ENCODE peak calls at places on chromosomes 6 and 20, in six cellular contexts. Q is A549, W is endothelial cell of umbilical vein, U is GM12878, R is HepG2, T is K562. H is an unnamed sample.

GRCh38 chr6:55822005-55822404 is 53.4 kb downstream of the BMP5 start:
- DNase-seq in Q (no peak), W (no peak), T (no peak), U (no peak), R (peak), H (no peak)

GRCh38 chr6:161369339-161369738 is 95.5 kb upstream of the AGPAT4 start:
- DNase-seq in T (no peak), R (no peak), U (no peak), Q (peak), W (no peak), H (peak)

GRCh38 chr20:50995506-50995905 is 27.4 kb downstream of the KCNG1 start:
- DNase-seq in U (no peak), T (no peak), W (no peak), Q (no peak), R (no peak), H (no peak)

GRCh38 chr6:164749126-164749758 is 560.2 kb downstream of the C6orf118 start:
- DNase-seq in Q (peak), T (no peak), U (no peak), R (no peak), W (no peak), H (no peak)

GRCh38 chr20:64131406-64131805 is 24.0 kb upstream of the NPBWR2 start:
- DNase-seq in U (no peak), Q (peak), T (no peak), W (no peak), R (peak), H (peak)

GRCh38 chr6:166500246-166500645 is 86.2 kb downstream of the RAMACL start:
- DNase-seq in U (no peak), R (no peak), Q (no peak), W (no peak), T (no peak), H (no peak)

GRCh38 chr20:22836211-22836610 is 198.9 kb upstream of the SSTR4 start:
- DNase-seq in Q (no peak), T (no peak), W (no peak), U (no peak), R (no peak), H (no peak)

GRCh38 chr6:91141352-91141751 is 554.5 kb upstream of the MAP3K7 start:
- DNase-seq in R (no peak), T (no peak), Q (no peak), W (no peak), U (no peak), H (peak)

GRCh38 chr20:63536241-63536977 is 767 bp downstream of the PTK6 start:
- DNase-seq in Q (peak), T (no peak), W (no peak), R (no peak), U (no peak), H (peak)

GRCh38 chr20:62162765-62163484 is 19.4 kb downstream of the SS18L1 start:
- DNase-seq in W (no peak), U (no peak), T (no peak), R (no peak), Q (no peak), H (no peak)

GRCh38 chr6:30826961-30827342 is 57.4 kb upstream of the DDR1 start:
- DNase-seq in Q (peak), R (peak), W (peak), T (peak), U (no peak), H (no peak)

GRCh38 chr6:45454008-45454911 is 76.5 kb upstream of the SUPT3H start:
- DNase-seq in U (no peak), T (no peak), Q (no peak), W (peak), R (no peak), H (peak)

GRCh38 chr6:47767102-47767501 is 14.7 kb upstream of the OPN5 start:
- DNase-seq in U (no peak), R (no peak), Q (no peak), W (no peak), T (no peak), H (no peak)

GRCh38 chr6:2913621-2914317 is 10.7 kb upstream of the SERPINB9 start:
- DNase-seq in W (no peak), R (no peak), T (no peak), U (no peak), Q (no peak), H (no peak)

GRCh38 chr6:11811644-11812264 is 33.2 kb upstream of the ADTRP start:
- DNase-seq in Q (no peak), U (no peak), W (no peak), T (no peak), R (no peak), H (no peak)

GRCh38 chr6:11810854-11811643 is 32.4 kb upstream of the ADTRP start:
- DNase-seq in R (no peak), T (no peak), W (no peak), Q (no peak), U (no peak), H (no peak)

GRCh38 chr6:11808054-11808453 is 29.5 kb upstream of the ADTRP start:
- DNase-seq in Q (no peak), U (no peak), W (no peak), R (no peak), T (no peak), H (no peak)

GRCh38 chr6:11812439-11812838 is 33.8 kb upstream of the ADTRP start:
- DNase-seq in W (no peak), Q (no peak), T (no peak), U (no peak), R (no peak), H (no peak)

DNA sequence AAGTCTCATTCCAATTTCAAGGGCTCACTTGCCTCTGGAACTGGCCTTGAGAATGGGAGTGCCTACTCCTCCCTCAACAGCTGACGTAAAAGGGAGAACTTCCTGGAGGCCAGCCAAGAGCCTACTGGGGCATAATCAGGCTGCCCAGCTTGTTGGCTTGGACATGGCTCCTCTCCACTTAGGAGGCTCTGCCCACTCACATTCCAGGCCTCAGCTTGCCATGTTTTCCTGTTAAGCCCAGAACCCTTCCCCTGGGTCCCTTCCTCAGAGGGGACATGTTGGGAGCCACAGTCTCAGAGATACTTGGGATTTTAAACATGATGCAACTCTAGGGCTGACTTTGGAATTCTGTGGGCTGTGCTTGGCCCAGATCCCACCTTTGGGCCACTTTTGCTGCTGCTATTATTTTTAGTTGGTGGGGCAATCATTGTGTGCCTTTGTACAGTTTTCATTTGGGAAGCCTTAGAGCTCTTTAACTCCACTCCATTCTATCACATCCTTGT is 31.5 kb upstream of the ADTRP start:
- DNase-seq in W (peak), U (no peak), T (peak), R (no peak), Q (peak), H (no peak)
- TF ChIP-seq MYC in W (no peak), U (no peak), T (no peak), R (no peak), Q (no peak), H (no peak)

GRCh38 chr6:108585921-108586320 is 25.2 kb downstream of the FOXO3 start:
- DNase-seq in U (no peak), T (no peak), R (no peak), W (no peak), Q (no peak), H (no peak)

GRCh38 chr6:108591040-108591816 is 30.5 kb downstream of the FOXO3 start:
- DNase-seq in T (no peak), Q (no peak), R (no peak), W (no peak), U (no peak), H (no peak)

GRCh38 chr6:108587258-108588059 is 26.7 kb downstream of the FOXO3 start:
- DNase-seq in W (peak), R (peak), Q (peak), U (no peak), T (no peak), H (peak)

GRCh38 chr6:108588586-108588985 is 27.9 kb downstream of the FOXO3 start:
- DNase-seq in U (no peak), T (no peak), R (no peak), Q (no peak), W (peak), H (peak)

GRCh38 chr6:108589244-108589730 is 28.6 kb downstream of the FOXO3 start:
- DNase-seq in U (no peak), T (peak), W (peak), R (peak), Q (peak), H (peak)
- TF ChIP-seq POLR2A in U (no peak), T (no peak), W (peak), R (no peak), Q (no peak), H (no peak)

GRCh38 chr20:49187330-49188100 is 619 bp downstream of the STAU1 start:
- DNase-seq in U (no peak), R (no peak), T (no peak), Q (no peak), W (peak), H (peak)

GRCh38 chr20:49185071-49185757 is 2.9 kb downstream of the STAU1 start:
- DNase-seq in R (peak), T (no peak), U (no peak), Q (no peak), W (no peak), H (no peak)

GRCh38 chr20:49184691-49185070 is 3.5 kb downstream of the STAU1 start:
- DNase-seq in U (no peak), W (no peak), T (no peak), R (no peak), Q (no peak), H (no peak)

GRCh38 chr20:49188101-49188784 is at the start of gene STAU1:
- DNase-seq in T (peak), W (peak), U (peak), R (peak), Q (peak), H (peak)

DNA sequence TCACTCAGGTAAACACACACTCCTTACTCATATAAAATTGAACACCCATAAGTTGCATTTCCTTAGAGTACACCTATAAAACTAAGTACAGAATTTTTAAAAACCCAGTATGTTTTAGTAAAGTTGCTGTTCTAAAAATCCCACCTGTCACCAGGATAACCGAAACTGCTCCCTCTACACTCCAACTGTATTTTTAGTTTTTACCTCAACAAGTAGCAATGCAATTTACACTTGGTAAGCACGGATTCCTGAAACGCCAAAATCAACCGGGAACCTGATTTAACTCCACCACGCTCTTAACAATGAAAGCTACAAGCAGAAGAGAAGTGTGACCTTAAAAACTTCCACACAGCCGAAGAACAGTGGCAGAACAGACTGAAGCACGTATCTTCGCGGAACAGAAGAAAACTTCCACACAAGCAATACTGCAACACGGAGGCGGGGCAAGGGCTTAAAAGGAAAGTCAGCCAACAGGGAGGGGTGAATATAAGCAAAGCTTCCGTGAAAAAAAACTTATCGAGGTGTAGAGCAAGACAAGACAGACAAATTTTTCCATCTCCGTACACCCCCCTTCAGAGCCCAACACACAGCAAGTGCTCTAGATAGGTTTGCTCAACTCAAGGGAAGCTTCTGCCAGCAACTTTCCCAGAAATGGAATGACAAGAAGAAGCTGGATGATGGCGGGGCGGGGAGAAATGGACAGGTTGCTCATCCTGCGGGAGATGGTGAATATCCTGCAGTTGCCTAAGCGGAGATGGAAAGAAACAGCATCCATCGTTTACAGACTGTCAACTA is 1.4 kb downstream of the STAU1 start:
- DNase-seq in Q (peak), W (peak), T (peak), R (peak), U (no peak), H (peak)
- TF ChIP-seq MYC in Q (no peak), W (no peak), T (no peak), R (no peak), U (no peak), H (no peak)

GRCh38 chr20:49199729-49200293 is 11.7 kb upstream of the STAU1 start:
- DNase-seq in R (no peak), T (no peak), W (no peak), Q (no peak), U (no peak), H (no peak)
- TF ChIP-seq POLR2A in R (no peak), T (no peak), W (no peak), Q (no peak), U (no peak), H (no peak)

GRCh38 chr20:49669601-49670189 is 44.0 kb downstream of the B4GALT5 start:
- DNase-seq in R (no peak), T (no peak), W (no peak), Q (no peak), U (peak), H (no peak)
- TF ChIP-seq MYC in R (no peak), T (no peak), W (no peak), Q (no peak), U (no peak), H (no peak)

GRCh38 chr6:14796974-14797762 is 448.7 kb upstream of the JARID2 start:
- DNase-seq in Q (no peak), R (no peak), W (no peak), U (no peak), T (no peak), H (peak)
- TF ChIP-seq POLR2A in Q (no peak), R (no peak), W (no peak), U (no peak), T (no peak), H (no peak)

GRCh38 chr6:157941101-157941863 is 40.4 kb upstream of the SYNJ2 start:
- DNase-seq in T (no peak), R (no peak), U (no peak), W (no peak), Q (no peak), H (no peak)

GRCh38 chr6:157942351-157942750 is 39.3 kb upstream of the SYNJ2 start:
- DNase-seq in T (no peak), Q (no peak), U (no peak), R (no peak), W (no peak), H (no peak)

GRCh38 chr6:157935786-157936185 is 45.9 kb upstream of the SYNJ2 start:
- DNase-seq in R (no peak), W (no peak), U (no peak), Q (no peak), T (no peak), H (no peak)

DNA sequence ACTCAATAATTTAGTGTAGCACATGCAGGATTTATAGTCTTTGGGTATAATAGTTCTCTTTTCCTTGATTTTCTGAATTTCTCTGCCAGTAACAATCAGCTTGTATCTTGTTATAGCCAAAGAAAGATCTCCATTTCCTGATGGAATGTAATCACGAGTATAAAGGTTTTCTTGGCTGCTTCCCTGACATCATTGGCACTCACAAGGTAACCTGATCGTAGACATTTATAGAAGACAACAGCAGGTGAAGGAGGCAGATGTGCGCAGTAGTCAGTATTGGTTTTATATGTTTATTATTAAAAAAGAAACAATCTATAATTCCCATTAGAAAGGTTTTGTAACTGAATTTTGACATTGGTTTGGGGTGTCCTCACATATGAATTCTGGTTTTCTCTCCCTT is 44.3 kb upstream of the SYNJ2 start:
- DNase-seq in T (no peak), W (no peak), R (no peak), Q (no peak), U (no peak), H (no peak)
- TF ChIP-seq MYC in T (no peak), W (no peak), R (no peak), Q (no peak), U (no peak), H (no peak)

GRCh38 chr6:112203577-112204349 is 50.6 kb downstream of the LAMA4 start:
- DNase-seq in R (peak), T (no peak), W (peak), Q (peak), U (no peak), H (no peak)
- TF ChIP-seq POLR2A in R (no peak), T (no peak), W (no peak), Q (no peak), U (no peak), H (no peak)

H was measured in NB4.